ENCODE peak calls at places on chromosome 6, in six cellular contexts. One of them, this sample, is unnamed.

GRCh38 chr6:20182069-20182468 is 30.2 kb downstream of the MBOAT1 start:
- DNase-seq in K562: no peak
- DNase-seq in H1: no peak
- DNase-seq in HepG2: no peak
- DNase-seq in NT2/D1: no peak
- DNase-seq in GM12878: no peak
- DNase-seq in this sample: no peak

GRCh38 chr6:282867-283416 is 9.3 kb upstream of the DUSP22 start:
- DNase-seq in GM12878: no peak
- DNase-seq in H1: no peak
- DNase-seq in HepG2: no peak
- DNase-seq in K562: no peak
- DNase-seq in NT2/D1: no peak
- DNase-seq in this sample: no peak

GRCh38 chr6:75296811-75297779 is 12.5 kb upstream of the TMEM30A start:
- DNase-seq in HepG2: peak
- DNase-seq in H1: no peak
- DNase-seq in NT2/D1: peak
- DNase-seq in GM12878: no peak
- DNase-seq in K562: peak
- DNase-seq in this sample: peak

GRCh38 chr6:82144007-82144851 is 103.3 kb downstream of the IBTK start:
- DNase-seq in GM12878: peak
- DNase-seq in HepG2: peak
- DNase-seq in K562: no peak
- DNase-seq in H1: no peak
- DNase-seq in NT2/D1: no peak
- DNase-seq in this sample: peak

GRCh38 chr6:135162678-135163439 is 18.2 kb upstream of the MYB start:
- DNase-seq in GM12878: no peak
- DNase-seq in NT2/D1: peak
- DNase-seq in K562: peak
- DNase-seq in HepG2: peak
- DNase-seq in H1: peak
- DNase-seq in this sample: peak

GRCh38 chr6:108432792-108433191 is 127.9 kb upstream of the FOXO3 start:
- DNase-seq in HepG2: no peak
- DNase-seq in K562: no peak
- DNase-seq in GM12878: no peak
- DNase-seq in NT2/D1: no peak
- DNase-seq in H1: no peak
- DNase-seq in this sample: no peak

GRCh38 chr6:52284131-52284459 is 447 bp downstream of the MCM3 start:
- DNase-seq in GM12878: no peak
- DNase-seq in NT2/D1: peak
- DNase-seq in HepG2: peak
- DNase-seq in K562: peak
- DNase-seq in H1: no peak
- DNase-seq in this sample: no peak

GRCh38 chr6:16747232-16748027 is 13.8 kb downstream of the ATXN1 start:
- DNase-seq in HepG2: peak
- DNase-seq in H1: no peak
- DNase-seq in GM12878: no peak
- DNase-seq in NT2/D1: no peak
- DNase-seq in K562: no peak
- DNase-seq in this sample: no peak

GRCh38 chr6:131924881-131925474 is 26.2 kb downstream of the CCN2 start:
- DNase-seq in GM12878: no peak
- DNase-seq in HepG2: peak
- DNase-seq in K562: no peak
- DNase-seq in NT2/D1: no peak
- DNase-seq in H1: no peak
- DNase-seq in this sample: peak

GRCh38 chr6:158439255-158439654 is 120.6 kb upstream of the TMEM181 start:
- DNase-seq in HepG2: no peak
- DNase-seq in GM12878: peak
- DNase-seq in H1: no peak
- DNase-seq in K562: no peak
- DNase-seq in NT2/D1: no peak
- DNase-seq in this sample: no peak

GRCh38 chr6:40409143-40409542 is 178.0 kb downstream of the LRFN2 start:
- DNase-seq in HepG2: no peak
- DNase-seq in K562: no peak
- DNase-seq in NT2/D1: no peak
- DNase-seq in H1: no peak
- DNase-seq in GM12878: no peak
- DNase-seq in this sample: no peak

GRCh38 chr6:92460133-92460532 is 959.2 kb downstream of the EPHA7 start:
- DNase-seq in HepG2: no peak
- DNase-seq in K562: no peak
- DNase-seq in NT2/D1: no peak
- DNase-seq in GM12878: no peak
- DNase-seq in H1: no peak
- DNase-seq in this sample: no peak

GRCh38 chr6:69390125-69390524 is 406.7 kb downstream of the LMBRD1 start:
- DNase-seq in H1: no peak
- DNase-seq in HepG2: no peak
- DNase-seq in K562: no peak
- DNase-seq in GM12878: no peak
- DNase-seq in NT2/D1: no peak
- DNase-seq in this sample: no peak

GRCh38 chr6:143555071-143555492 is 43.6 kb upstream of the FUCA2 start:
- DNase-seq in NT2/D1: no peak
- DNase-seq in K562: peak
- DNase-seq in H1: no peak
- DNase-seq in HepG2: no peak
- DNase-seq in GM12878: no peak
- DNase-seq in this sample: no peak

GRCh38 chr6:106415920-106416319 is 55.4 kb downstream of the CRYBG1 start:
- DNase-seq in HepG2: no peak
- DNase-seq in H1: no peak
- DNase-seq in GM12878: no peak
- DNase-seq in NT2/D1: no peak
- DNase-seq in K562: no peak
- DNase-seq in this sample: no peak

GRCh38 chr6:610882-611281 is 46.0 kb downstream of the HUS1B start:
- DNase-seq in K562: no peak
- DNase-seq in GM12878: no peak
- DNase-seq in NT2/D1: no peak
- DNase-seq in HepG2: no peak
- DNase-seq in H1: no peak
- DNase-seq in this sample: no peak

GRCh38 chr6:163404825-163405265 is 9.7 kb upstream of the QKI start:
- DNase-seq in GM12878: no peak
- DNase-seq in K562: no peak
- DNase-seq in H1: no peak
- DNase-seq in HepG2: peak
- DNase-seq in NT2/D1: no peak
- DNase-seq in this sample: no peak

GRCh38 chr6:72715119-72715518 is 93.3 kb downstream of the KCNQ5 start:
- DNase-seq in H1: no peak
- DNase-seq in HepG2: no peak
- DNase-seq in NT2/D1: no peak
- DNase-seq in GM12878: no peak
- DNase-seq in K562: no peak
- DNase-seq in this sample: no peak
- TF ChIP-seq ZNF274 in H1: no peak
- TF ChIP-seq ZNF274 in HepG2: no peak
- TF ChIP-seq ZNF274 in NT2/D1: no peak
- TF ChIP-seq ZNF274 in GM12878: no peak
- TF ChIP-seq ZNF274 in K562: no peak
- TF ChIP-seq ZNF274 in this sample: no peak

GRCh38 chr6:105072799-105073199 is 107.0 kb downstream of the POPDC3 start:
- DNase-seq in K562: no peak
- DNase-seq in HepG2: peak
- DNase-seq in NT2/D1: no peak
- DNase-seq in H1: no peak
- DNase-seq in GM12878: no peak
- DNase-seq in this sample: no peak
- TF ChIP-seq ZNF274 in K562: no peak
- TF ChIP-seq ZNF274 in HepG2: no peak
- TF ChIP-seq ZNF274 in NT2/D1: no peak
- TF ChIP-seq ZNF274 in H1: no peak
- TF ChIP-seq ZNF274 in GM12878: no peak
- TF ChIP-seq ZNF274 in this sample: no peak

GRCh38 chr6:26322645-26323482 is 42.1 kb upstream of the BTN3A2 start:
- DNase-seq in K562: peak
- DNase-seq in HepG2: peak
- DNase-seq in GM12878: peak
- DNase-seq in H1: no peak
- DNase-seq in NT2/D1: no peak
- DNase-seq in this sample: peak
- TF ChIP-seq ZNF274 in K562: no peak
- TF ChIP-seq ZNF274 in HepG2: no peak
- TF ChIP-seq ZNF274 in GM12878: no peak
- TF ChIP-seq ZNF274 in H1: no peak
- TF ChIP-seq ZNF274 in NT2/D1: no peak
- TF ChIP-seq ZNF274 in this sample: no peak

GRCh38 chr6:149160943-149161342 is 156.6 kb upstream of the TAB2 start:
- DNase-seq in HepG2: peak
- DNase-seq in H1: no peak
- DNase-seq in K562: no peak
- DNase-seq in NT2/D1: no peak
- DNase-seq in GM12878: no peak
- DNase-seq in this sample: no peak
- TF ChIP-seq ZNF274 in HepG2: no peak
- TF ChIP-seq ZNF274 in H1: no peak
- TF ChIP-seq ZNF274 in K562: no peak
- TF ChIP-seq ZNF274 in NT2/D1: no peak
- TF ChIP-seq ZNF274 in GM12878: no peak
- TF ChIP-seq ZNF274 in this sample: no peak

GRCh38 chr6:10951675-10952282 is 64.9 kb downstream of the SYCP2L start:
- DNase-seq in GM12878: no peak
- DNase-seq in H1: no peak
- DNase-seq in HepG2: peak
- DNase-seq in K562: peak
- DNase-seq in NT2/D1: no peak
- DNase-seq in this sample: no peak
- TF ChIP-seq ZNF274 in GM12878: no peak
- TF ChIP-seq ZNF274 in H1: no peak
- TF ChIP-seq ZNF274 in HepG2: no peak
- TF ChIP-seq ZNF274 in K562: no peak
- TF ChIP-seq ZNF274 in NT2/D1: no peak
- TF ChIP-seq ZNF274 in this sample: no peak

GRCh38 chr6:161105408-161105807 is 113.8 kb downstream of the MAP3K4 start:
- DNase-seq in NT2/D1: no peak
- DNase-seq in GM12878: no peak
- DNase-seq in K562: no peak
- DNase-seq in H1: no peak
- DNase-seq in HepG2: no peak
- DNase-seq in this sample: no peak

GRCh38 chr6:161101517-161101916 is 109.9 kb downstream of the MAP3K4 start:
- DNase-seq in HepG2: no peak
- DNase-seq in NT2/D1: no peak
- DNase-seq in K562: no peak
- DNase-seq in GM12878: no peak
- DNase-seq in H1: no peak
- DNase-seq in this sample: no peak

GRCh38 chr6:161103475-161103874 is 111.9 kb downstream of the MAP3K4 start:
- DNase-seq in H1: no peak
- DNase-seq in HepG2: no peak
- DNase-seq in K562: no peak
- DNase-seq in NT2/D1: no peak
- DNase-seq in GM12878: no peak
- DNase-seq in this sample: no peak

GRCh38 chr6:161107779-161108380 is 116.3 kb downstream of the MAP3K4 start:
- DNase-seq in HepG2: no peak
- DNase-seq in K562: no peak
- DNase-seq in GM12878: no peak
- DNase-seq in H1: no peak
- DNase-seq in NT2/D1: no peak
- DNase-seq in this sample: no peak

DNA sequence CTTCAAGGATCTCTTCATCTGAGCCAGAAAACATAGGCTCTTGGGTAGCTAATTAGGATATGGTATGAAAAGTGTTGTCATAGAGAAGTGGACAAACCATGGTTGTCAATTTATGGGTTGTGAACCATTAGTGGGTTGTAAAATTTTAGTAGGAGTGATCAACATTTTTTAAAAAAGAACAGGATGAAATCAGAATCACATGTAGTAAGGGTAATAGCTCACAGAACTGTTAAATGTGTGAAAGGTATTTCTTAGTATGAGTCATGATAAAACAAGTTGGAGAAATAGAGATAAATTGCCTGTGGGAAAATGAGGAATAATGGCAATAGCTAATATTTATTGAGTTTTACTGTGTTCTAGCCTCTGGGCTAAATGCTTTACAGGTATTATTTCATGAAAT is 113.4 kb downstream of the MAP3K4 start:
- DNase-seq in H1: no peak
- DNase-seq in HepG2: no peak
- DNase-seq in K562: no peak
- DNase-seq in NT2/D1: no peak
- DNase-seq in GM12878: no peak
- DNase-seq in this sample: no peak
- TF ChIP-seq ZNF274 in H1: no peak
- TF ChIP-seq ZNF274 in HepG2: no peak
- TF ChIP-seq ZNF274 in K562: no peak
- TF ChIP-seq ZNF274 in NT2/D1: no peak
- TF ChIP-seq ZNF274 in GM12878: no peak
- TF ChIP-seq ZNF274 in this sample: no peak

DNA sequence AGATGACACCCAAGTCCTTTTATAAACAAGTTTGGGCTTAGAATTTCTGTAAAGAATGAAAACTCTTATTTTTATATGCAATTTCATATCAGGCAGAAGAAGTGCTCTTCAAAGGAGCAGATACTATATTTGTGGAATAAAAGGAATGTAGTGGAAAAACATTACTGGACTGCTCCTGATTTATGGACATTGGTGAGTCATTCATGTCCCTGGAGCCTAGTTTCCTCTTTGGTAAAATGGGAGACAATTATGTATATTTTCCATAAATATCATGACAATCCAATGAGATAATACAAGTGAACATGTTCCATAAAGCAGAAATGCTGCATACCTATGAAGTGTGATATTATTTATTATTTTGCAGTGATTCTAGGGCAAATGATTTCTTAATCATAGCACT is 445.7 kb upstream of the CITED2 start:
- DNase-seq in H1: no peak
- DNase-seq in NT2/D1: no peak
- DNase-seq in HepG2: no peak
- DNase-seq in GM12878: no peak
- DNase-seq in K562: no peak
- DNase-seq in this sample: peak
- TF ChIP-seq ZNF274 in H1: no peak
- TF ChIP-seq ZNF274 in NT2/D1: no peak
- TF ChIP-seq ZNF274 in HepG2: no peak
- TF ChIP-seq ZNF274 in GM12878: no peak
- TF ChIP-seq ZNF274 in K562: no peak
- TF ChIP-seq ZNF274 in this sample: no peak

This sample was measured in HCT116.